ENCODE peak calls at places on chromosomes 13 and 19, in five cellular contexts. I is HT-29; O is ELF-1; F is epithelial cell of esophagus; M is effector CD4-positive, alpha-beta T cell. T is an unnamed sample.

GRCh38 chr13:99225078-99225477 is 24.4 kb downstream of the UBAC2 start:
- DNase-seq in I (no peak), O (no peak), F (no peak), M (no peak), T (no peak)

GRCh38 chr13:21117104-21117809 is 55.9 kb upstream of the LATS2 start:
- DNase-seq in I (no peak), O (no peak), F (no peak), M (no peak), T (no peak)

GRCh38 chr13:67048793-67049150 is 181.4 kb downstream of the PCDH9 start:
- DNase-seq in I (no peak), O (no peak), F (no peak), M (no peak), T (no peak)

GRCh38 chr19:6417713-6418561 is 6.7 kb downstream of the KHSRP start:
- DNase-seq in I (peak; percentile 9), O (peak; percentile 49), F (no peak), M (no peak), T (no peak)

GRCh38 chr13:41610426-41610825 is 153.1 kb downstream of the RGCC start:
- DNase-seq in I (peak; percentile 41), O (peak; percentile 52), F (peak; percentile 97), M (no peak), T (no peak)

GRCh38 chr13:95813139-95813538 is 136.2 kb downstream of the DNAJC3 start:
- DNase-seq in I (no peak), O (no peak), F (no peak), M (no peak), T (no peak)

GRCh38 chr19:33810821-33811220 is 14.2 kb downstream of the KCTD15 start:
- DNase-seq in I (no peak), O (no peak), F (no peak), M (no peak), T (no peak)

GRCh38 chr13:40333238-40333637 is 333.2 kb downstream of the FOXO1 start:
- DNase-seq in I (no peak), O (no peak), F (peak; percentile 96), M (no peak), T (no peak)

GRCh38 chr19:13795595-13796300 is 505 bp downstream of the ZSWIM4 start:
- DNase-seq in I (no peak), O (no peak), F (peak; percentile 41), M (no peak), T (no peak)

GRCh38 chr19:3625996-3626472 is 556 bp downstream of the CACTIN start:
- DNase-seq in I (peak; percentile 26), O (no peak), F (peak; percentile 12), M (peak; percentile 14), T (no peak)

GRCh38 chr13:22332411-22332810 is 661.5 kb downstream of the FGF9 start:
- DNase-seq in I (no peak), O (no peak), F (no peak), M (no peak), T (no peak)

GRCh38 chr13:114100446-114101320 is 31.7 kb downstream of the RASA3 start:
- DNase-seq in I (no peak), O (no peak), F (peak; percentile 30), M (no peak), T (peak; percentile 36)

GRCh38 chr19:51002542-51003311 is 1.3 kb upstream of the KLK8 start:
- DNase-seq in I (peak; percentile 100), O (peak; percentile 99), F (peak; percentile 16), M (no peak), T (no peak)

GRCh38 chr13:85864963-85865530 is 65.8 kb upstream of the SLITRK6 start:
- DNase-seq in I (peak; percentile 74), O (peak; percentile 8), F (peak; percentile 49), M (no peak), T (no peak)

GRCh38 chr19:4889034-4889825 is 13.5 kb downstream of the ARRDC5 start:
- DNase-seq in I (no peak), O (no peak), F (peak; percentile 95), M (no peak), T (no peak)

GRCh38 chr19:42831221-42832019 is 48.1 kb downstream of the PSG1 start:
- DNase-seq in I (peak; percentile 75), O (no peak), F (peak; percentile 83), M (no peak), T (no peak)

GRCh38 chr13:111993701-111994100 is 73.2 kb upstream of the SOX1 start:
- DNase-seq in I (no peak), O (no peak), F (no peak), M (no peak), T (no peak)

GRCh38 chr19:33815410-33816340 is 19.0 kb downstream of the KCTD15 start:
- DNase-seq in I (no peak), O (no peak), F (peak; percentile 60), M (no peak), T (no peak)